ENCODE peak calls at places on chromosomes 6 and 20, in nine cellular contexts. S, I, Q, F, R, Z, Y, B and X are unnamed samples.

GRCh38 chr20:25296094-25297093 is 48.5 kb downstream of the PYGB start:
- DNase-seq in Q (no peak), Y (no peak), R (peak), B (peak), Z (no peak), S (peak), I (peak), F (peak), X (no peak)

GRCh38 chr6:170034294-170034693 is 256.6 kb downstream of the DLL1 start:
- DNase-seq in I (no peak), S (no peak), R (no peak), Q (no peak), F (no peak), B (no peak), Z (no peak), Y (no peak), X (no peak)

GRCh38 chr20:23290761-23291574 is 59.6 kb upstream of the NXT1 start:
- DNase-seq in S (no peak), B (no peak), I (no peak), F (no peak), Y (no peak), Q (no peak), Z (no peak), R (no peak), X (no peak)

GRCh38 chr6:148364056-148364844 is 21.6 kb downstream of the SASH1 start:
- DNase-seq in Z (no peak), I (no peak), B (no peak), Q (no peak), F (no peak), Y (no peak), S (peak), R (peak), X (no peak)

GRCh38 chr6:25882066-25882496 is 8.0 kb upstream of the SLC17A3 start:
- DNase-seq in I (peak), Z (peak), F (no peak), Q (peak), S (peak), Y (no peak), B (no peak), R (no peak), X (no peak)

GRCh38 chr20:43583982-43584432 is 6.7 kb upstream of the IFT52 start:
- DNase-seq in Y (no peak), F (no peak), Q (no peak), R (peak), Z (no peak), B (no peak), I (no peak), S (peak), X (peak)

GRCh38 chr20:41205313-41205712 is 68.0 kb downstream of the PLCG1 start:
- DNase-seq in S (no peak), Z (no peak), R (no peak), Q (no peak), F (no peak), B (no peak), I (no peak), Y (no peak), X (peak)

GRCh38 chr6:156960525-156960924 is 183.3 kb downstream of the ARID1B start:
- DNase-seq in S (no peak), Y (no peak), Q (no peak), Z (no peak), F (no peak), I (no peak), R (no peak), B (no peak), X (no peak)

GRCh38 chr6:819122-819521 is 126.2 kb upstream of the EXOC2 start:
- DNase-seq in Z (no peak), I (no peak), R (no peak), F (no peak), S (no peak), Q (no peak), Y (no peak), B (no peak), X (no peak)

GRCh38 chr6:51936536-51936935 is 150.9 kb downstream of the PKHD1 start:
- DNase-seq in S (no peak), Z (no peak), Q (no peak), B (no peak), I (no peak), R (no peak), F (no peak), Y (no peak), X (no peak)

GRCh38 chr6:139175389-139175788 is 40.5 kb downstream of the HECA start:
- DNase-seq in R (no peak), Q (no peak), F (no peak), S (no peak), I (no peak), Z (no peak), B (no peak), Y (no peak), X (no peak)

GRCh38 chr20:46246527-46246926 is 61.8 kb downstream of the CDH22 start:
- DNase-seq in Z (no peak), Y (no peak), R (no peak), Q (no peak), S (no peak), I (no peak), B (no peak), F (no peak), X (no peak)

GRCh38 chr6:132715204-132715603 is 1.3 kb upstream of the VNN1 start:
- DNase-seq in I (no peak), R (peak), B (no peak), Y (no peak), Q (no peak), F (peak), S (peak), Z (peak), X (peak)

GRCh38 chr6:103047567-103047966 is 1654.1 kb downstream of the GRIK2 start:
- DNase-seq in Z (no peak), S (no peak), Y (no peak), I (no peak), F (no peak), Q (no peak), B (no peak), R (no peak), X (no peak)

GRCh38 chr20:54020868-54021267 is 49.5 kb downstream of the BCAS1 start:
- DNase-seq in Y (no peak), S (no peak), F (no peak), I (no peak), Z (no peak), B (no peak), Q (no peak), R (no peak), X (no peak)

GRCh38 chr20:36866681-36867485 is 9.1 kb upstream of the TLDC2 start:
- DNase-seq in Z (no peak), Q (no peak), F (no peak), R (no peak), Y (no peak), I (no peak), B (no peak), S (peak), X (peak)

GRCh38 chr6:39338406-39338805 is 15.9 kb upstream of the KCNK16 start:
- DNase-seq in I (no peak), Z (no peak), F (no peak), B (no peak), Y (no peak), S (no peak), R (no peak), Q (no peak), X (no peak)

GRCh38 chr6:6125495-6125894 is 118.8 kb upstream of the NRN1 start:
- DNase-seq in B (no peak), Z (no peak), S (no peak), I (no peak), F (no peak), Y (no peak), Q (no peak), R (no peak), X (no peak)

GRCh38 chr20:50866036-50866685 is 65.1 kb downstream of the ADNP start:
- DNase-seq in B (no peak), I (no peak), F (no peak), S (no peak), Q (no peak), Z (no peak), R (no peak), Y (no peak), X (no peak)

GRCh38 chr6:134247271-134247833 is 70.6 kb downstream of the SGK1 start:
- DNase-seq in Q (no peak), I (peak), B (peak), F (no peak), R (no peak), Z (no peak), Y (peak), S (no peak), X (no peak)

GRCh38 chr6:139378882-139379341 is 4.5 kb upstream of the CITED2 start:
- DNase-seq in B (no peak), Y (no peak), I (peak), R (peak), F (no peak), S (peak), Q (no peak), Z (no peak), X (no peak)

GRCh38 chr20:48455606-48456360 is 372.0 kb downstream of the PREX1 start:
- DNase-seq in R (no peak), Y (no peak), F (no peak), Z (no peak), Q (no peak), I (no peak), B (no peak), S (no peak), X (no peak)